ENCODE peak calls at places on chromosome 1, in seven cellular contexts. F, M, A, R, Y, E and O are unnamed samples.

GRCh38 chr1:202129453-202130274 is 6.9 kb downstream of the GPR37L1 start:
- DNase-seq in F (no peak), M (no peak), A (no peak), R (no peak), Y (no peak), E (no peak), O (no peak)

GRCh38 chr1:171434717-171435346 is 50.5 kb upstream of the PRRC2C start:
- DNase-seq in F (peak), M (peak), A (no peak), R (no peak), Y (no peak), E (peak), O (no peak)

GRCh38 chr1:243477676-243478075 is 221.8 kb downstream of the SDCCAG8 start:
- DNase-seq in F (peak), M (no peak), A (no peak), R (no peak), Y (no peak), E (no peak), O (no peak)

GRCh38 chr1:192609110-192610079 is 26.6 kb upstream of the RGS13 start:
- DNase-seq in F (no peak), M (peak), A (peak), R (peak), Y (no peak), E (no peak), O (peak)

GRCh38 chr1:156970017-156970416 is 49.6 kb downstream of the LRRC71 start:
- DNase-seq in F (no peak), M (no peak), A (no peak), R (no peak), Y (no peak), E (peak), O (no peak)

GRCh38 chr1:242129103-242129502 is 130.2 kb upstream of the MAP1LC3C start:
- DNase-seq in F (no peak), M (no peak), A (no peak), R (no peak), Y (no peak), E (no peak), O (no peak)

GRCh38 chr1:20896824-20897223 is 109.7 kb upstream of the HP1BP3 start:
- DNase-seq in F (peak), M (no peak), A (no peak), R (no peak), Y (peak), E (no peak), O (no peak)

GRCh38 chr1:30759718-30760281 is 2.2 kb upstream of the LAPTM5 start:
- DNase-seq in F (no peak), M (no peak), A (peak), R (no peak), Y (no peak), E (no peak), O (peak)

GRCh38 chr1:110746644-110747259 is 72.0 kb upstream of the KCNA3 start:
- DNase-seq in F (no peak), M (no peak), A (peak), R (no peak), Y (peak), E (peak), O (peak)

GRCh38 chr1:201696217-201696761 is 132.7 kb upstream of the IPO9 start:
- DNase-seq in F (peak), M (peak), A (no peak), R (peak), Y (no peak), E (peak), O (peak)

GRCh38 chr1:212488436-212489283 is 55.9 kb downstream of the NENF start:
- DNase-seq in F (peak), M (peak), A (no peak), R (peak), Y (peak), E (peak), O (peak)

GRCh38 chr1:58618303-58618702 is 41.3 kb upstream of the TACSTD2 start:
- DNase-seq in F (peak), M (peak), A (no peak), R (peak), Y (peak), E (peak), O (peak)

GRCh38 chr1:159746676-159747075 is 32.3 kb upstream of the CRP start:
- DNase-seq in F (no peak), M (no peak), A (no peak), R (no peak), Y (no peak), E (no peak), O (no peak)

GRCh38 chr1:70586046-70586445 is 175.0 kb downstream of the CTH start:
- DNase-seq in F (no peak), M (no peak), A (no peak), R (no peak), Y (no peak), E (no peak), O (no peak)

GRCh38 chr1:206435450-206435849 is 34.8 kb upstream of the IKBKE start:
- DNase-seq in F (no peak), M (no peak), A (no peak), R (no peak), Y (no peak), E (peak), O (no peak)

GRCh38 chr1:225919906-225920305 is 4.1 kb downstream of the PYCR2 start:
- DNase-seq in F (peak), M (peak), A (no peak), R (peak), Y (no peak), E (peak), O (peak)

GRCh38 chr1:4825841-4826450 is 171.5 kb downstream of the AJAP1 start:
- DNase-seq in F (no peak), M (no peak), A (no peak), R (no peak), Y (no peak), E (no peak), O (no peak)

GRCh38 chr1:64856564-64856963 is 109.8 kb downstream of the JAK1 start:
- DNase-seq in F (no peak), M (no peak), A (no peak), R (no peak), Y (no peak), E (peak), O (peak)

GRCh38 chr1:202200112-202200548 is 6.5 kb downstream of the LGR6 start:
- DNase-seq in F (no peak), M (peak), A (no peak), R (peak), Y (peak), E (peak), O (peak)

GRCh38 chr1:164380893-164381292 is 178.1 kb upstream of the PBX1 start:
- DNase-seq in F (peak), M (no peak), A (no peak), R (no peak), Y (no peak), E (no peak), O (no peak)

GRCh38 chr1:183757061-183757460 is 47.9 kb upstream of the RGL1 start:
- DNase-seq in F (peak), M (no peak), A (no peak), R (no peak), Y (peak), E (peak), O (no peak)

GRCh38 chr1:235817101-235817725 is 49.5 kb downstream of the LYST start:
- DNase-seq in F (no peak), M (no peak), A (no peak), R (no peak), Y (no peak), E (no peak), O (no peak)

DNA sequence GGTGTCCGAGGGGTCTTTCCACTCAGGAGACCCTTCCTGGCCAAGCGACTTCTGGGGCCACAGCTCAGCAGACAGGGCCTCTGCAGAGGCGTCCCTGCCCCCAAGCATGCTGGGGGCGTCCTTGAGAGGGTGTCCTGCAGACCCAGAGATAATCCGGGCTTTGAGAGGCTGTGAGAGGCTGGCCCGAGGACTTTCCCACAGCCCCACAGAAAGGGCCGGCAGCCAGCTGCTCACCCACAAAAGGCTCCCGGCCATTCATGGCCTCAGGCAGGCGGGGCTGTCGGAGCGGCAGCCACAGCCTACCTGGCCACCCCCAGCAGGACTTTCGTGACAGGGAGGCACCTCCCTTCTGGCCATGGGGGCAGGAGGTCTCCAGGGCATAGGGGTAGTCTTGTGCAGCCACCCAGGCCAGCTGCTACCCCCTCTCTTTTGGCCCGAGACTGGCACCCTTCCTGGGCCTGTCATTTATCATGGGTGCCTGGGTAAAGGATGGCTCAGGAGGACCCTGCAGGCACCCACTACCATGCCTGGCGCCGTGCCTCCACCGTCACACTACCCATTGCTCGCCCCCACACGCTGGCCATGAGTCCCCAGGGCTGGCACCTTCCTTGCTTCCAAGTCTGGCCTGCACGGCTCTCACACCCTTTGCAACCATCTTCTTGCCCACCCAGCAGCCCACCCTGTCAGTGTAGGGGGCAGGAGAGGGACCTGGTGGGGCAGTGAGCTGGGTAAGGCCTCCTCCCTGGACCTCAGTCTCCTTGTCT is 11.1 kb upstream of the TNFRSF14 start:
- DNase-seq in F (no peak), M (no peak), A (no peak), R (peak), Y (no peak), E (no peak), O (no peak)
- H3K4me3 ChIP-seq in F (no peak), M (no peak), A (no peak), R (no peak), Y (no peak), E (no peak), O (no peak)

GRCh38 chr1:144551543-144552424 is 40.9 kb upstream of the PPIAL4F start:
- DNase-seq in F (peak), M (peak), A (peak), R (peak), Y (no peak), E (peak), O (peak)

DNA sequence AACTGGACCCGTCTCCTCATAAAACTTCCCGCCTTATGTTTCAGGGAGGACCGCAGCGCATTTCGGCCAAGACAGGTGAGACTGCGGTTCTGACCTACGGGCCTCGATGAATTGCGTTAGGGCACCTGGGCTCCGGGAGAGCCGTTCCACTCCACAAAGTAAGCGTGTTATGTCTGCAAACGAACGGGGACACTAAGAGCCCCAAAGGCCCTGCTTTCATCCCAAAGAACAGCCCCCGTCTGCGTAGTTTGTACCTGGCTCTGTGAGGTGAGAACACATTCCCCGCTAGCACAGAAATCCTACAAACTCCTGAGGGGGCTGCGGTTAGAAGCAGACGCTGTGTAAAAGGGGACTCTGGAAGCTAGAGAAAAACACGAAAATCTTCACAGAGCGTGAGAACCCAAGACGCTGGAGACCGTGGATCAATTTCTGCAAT is 41.6 kb upstream of the PPIAL4F start:
- DNase-seq in F (no peak), M (no peak), A (no peak), R (no peak), Y (no peak), E (no peak), O (peak)
- H3K4me3 ChIP-seq in F (no peak), M (peak), A (peak), R (peak), Y (no peak), E (peak), O (peak)

DNA sequence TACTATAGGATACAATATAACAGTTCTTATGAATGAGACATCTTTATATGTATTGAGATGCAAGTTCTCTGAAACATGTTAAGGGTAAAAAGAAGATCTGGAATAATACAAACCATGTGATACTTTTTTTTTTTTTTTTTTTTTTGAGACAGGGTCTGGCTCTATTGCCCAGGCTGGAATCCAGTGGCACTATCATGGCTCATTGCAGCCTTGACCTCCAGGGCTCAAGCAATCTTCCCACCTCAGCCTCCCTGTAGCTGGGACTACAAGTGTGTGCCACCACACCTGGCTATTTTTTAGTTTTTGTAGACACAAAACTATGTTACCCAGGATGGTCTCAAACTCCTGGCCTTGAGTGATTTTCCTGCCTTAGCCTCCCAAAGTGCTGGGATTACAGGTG is 22.1 kb upstream of the MCL1 start:
- DNase-seq in F (no peak), M (peak), A (no peak), R (no peak), Y (no peak), E (no peak), O (no peak)
- H3K4me3 ChIP-seq in F (no peak), M (no peak), A (no peak), R (no peak), Y (no peak), E (no peak), O (no peak)

DNA sequence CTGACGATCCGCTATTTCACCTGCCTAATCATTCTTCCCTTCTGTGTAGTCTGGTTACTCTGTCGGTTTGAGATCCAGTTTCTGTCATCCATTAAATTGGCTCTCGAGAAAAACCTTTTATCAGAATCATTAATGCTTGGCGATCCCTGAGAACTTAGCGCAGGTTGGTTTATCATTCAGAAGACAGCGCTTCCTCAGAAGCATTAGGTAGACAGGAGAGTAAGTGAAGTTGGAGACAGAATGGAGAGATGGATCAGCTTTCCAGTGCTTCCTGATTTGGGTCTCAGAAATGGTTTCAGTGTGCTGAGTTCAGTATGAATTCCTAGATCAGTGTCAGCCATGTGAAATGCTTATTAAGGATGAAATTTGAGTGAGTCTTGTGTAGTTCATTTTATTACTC is 1.3 kb downstream of the USP1 start:
- DNase-seq in F (no peak), M (no peak), A (no peak), R (no peak), Y (no peak), E (no peak), O (no peak)
- H3K4me3 ChIP-seq in F (peak), M (peak), A (peak), R (peak), Y (peak), E (peak), O (peak)

GRCh38 chr1:6484826-6485139 is 6.7 kb downstream of the PLEKHG5 start:
- DNase-seq in F (no peak), M (no peak), A (no peak), R (no peak), Y (no peak), E (no peak), O (no peak)
- H3K4me3 ChIP-seq in F (no peak), M (peak), A (no peak), R (peak), Y (no peak), E (peak), O (peak)

GRCh38 chr1:178645826-178646200 is 79.2 kb upstream of the RALGPS2 start:
- DNase-seq in F (peak), M (no peak), A (no peak), R (no peak), Y (no peak), E (peak), O (no peak)

GRCh38 chr1:178646821-178647220 is 78.2 kb upstream of the RALGPS2 start:
- DNase-seq in F (no peak), M (no peak), A (no peak), R (no peak), Y (no peak), E (no peak), O (no peak)

GRCh38 chr1:178644308-178645120 is 80.5 kb upstream of the RALGPS2 start:
- DNase-seq in F (no peak), M (no peak), A (no peak), R (peak), Y (peak), E (peak), O (peak)

GRCh38 chr1:178643871-178644270 is 81.2 kb upstream of the RALGPS2 start:
- DNase-seq in F (no peak), M (no peak), A (no peak), R (no peak), Y (no peak), E (no peak), O (no peak)

DNA sequence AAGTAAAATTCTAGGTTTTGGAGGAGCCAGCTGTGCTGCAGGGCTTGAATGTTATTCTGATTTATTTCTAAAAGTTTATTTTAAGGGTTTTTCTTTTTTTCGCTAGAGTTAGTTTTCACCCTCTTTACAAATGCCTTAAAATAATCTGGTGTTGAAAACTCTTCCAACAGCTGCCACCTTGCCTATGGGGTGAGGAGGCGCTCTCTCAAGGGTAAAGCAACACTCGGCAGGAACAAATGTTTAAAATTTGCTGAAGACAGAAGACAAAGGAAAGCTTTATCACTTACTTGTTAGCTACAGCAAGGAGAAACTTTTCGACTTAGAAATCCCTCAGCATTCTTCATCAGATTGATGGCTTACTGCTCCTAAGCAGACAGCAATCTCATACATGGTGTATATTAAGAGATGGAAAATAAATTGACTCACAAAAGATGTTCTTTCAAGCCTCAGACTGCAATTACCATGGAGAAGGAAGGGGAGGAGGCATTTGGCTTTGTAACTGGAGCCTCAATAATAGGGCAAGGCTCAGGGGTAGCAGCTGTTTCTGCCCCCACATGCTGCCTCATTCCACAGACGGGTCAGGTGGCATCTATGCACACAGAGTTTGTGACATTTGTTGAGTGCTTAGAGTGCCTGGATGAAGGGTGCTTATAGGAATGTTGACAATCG is 79.8 kb upstream of the RALGPS2 start:
- DNase-seq in F (no peak), M (no peak), A (no peak), R (no peak), Y (no peak), E (peak), O (no peak)
- H3K4me3 ChIP-seq in F (no peak), M (no peak), A (no peak), R (no peak), Y (no peak), E (no peak), O (no peak)

GRCh38 chr1:169697769-169698168 is 13.7 kb downstream of the SELL start:
- DNase-seq in F (no peak), M (no peak), A (no peak), R (no peak), Y (no peak), E (no peak), O (no peak)
- H3K4me3 ChIP-seq in F (no peak), M (no peak), A (no peak), R (no peak), Y (no peak), E (no peak), O (no peak)

GRCh38 chr1:245687129-245687635 is 532.4 kb downstream of the KIF26B start:
- DNase-seq in F (no peak), M (no peak), A (no peak), R (no peak), Y (no peak), E (no peak), O (no peak)
- H3K4me3 ChIP-seq in F (no peak), M (no peak), A (no peak), R (peak), Y (no peak), E (no peak), O (no peak)